ENCODE peak calls at places on chromosomes 6 and 20, in eight cellular contexts. Z is foreskin fibroblast, Y is bronchial epithelial cell, P is neural crest cell, D is HL-60, W is uterus, V is RWPE1, I is activated B cell treated with CpG ODN at 0.5 μM for 24 hours. L is an unnamed sample.

GRCh38 chr6:155314773-155315515 is 660 bp upstream of the TFB1M start:
- DNase-seq in Z (peak; percentile 89), Y (peak; percentile 83), P (no peak), D (peak; percentile 91), W (peak; percentile 36), V (peak; percentile 49), I (no peak), L (peak; percentile 92)

GRCh38 chr20:45347936-45348809 is at the start of gene SDC4:
- DNase-seq in Z (peak; percentile 64), Y (peak; percentile 61), P (peak; percentile 31), D (no peak), W (peak; percentile 76), V (peak; percentile 99), I (no peak), L (peak; percentile 63)

GRCh38 chr20:50547956-50548355 is 37.8 kb downstream of the PTPN1 start:
- DNase-seq in Z (no peak), Y (no peak), P (no peak), D (no peak), W (no peak), V (no peak), I (no peak), L (no peak)

GRCh38 chr20:1933465-1933870 is 38.3 kb downstream of the SIRPA start:
- DNase-seq in Z (peak; percentile 61), Y (no peak), P (no peak), D (no peak), W (peak; percentile 70), V (no peak), I (no peak), L (peak; percentile 66)

GRCh38 chr20:25065625-25066338 is 7.8 kb upstream of the ACSS1 start:
- DNase-seq in Z (peak; percentile 41), Y (peak; percentile 59), P (peak; percentile 48), D (peak; percentile 61), W (peak; percentile 67), V (peak; percentile 65), I (peak; percentile 48), L (peak; percentile 37)

GRCh38 chr6:88376759-88377387 is 210.7 kb upstream of the CNR1 start:
- DNase-seq in Z (peak; percentile 46), Y (no peak), P (no peak), D (no peak), W (no peak), V (peak; percentile 53), I (no peak), L (peak; percentile 59)

GRCh38 chr6:104506429-104506828 is 353.3 kb downstream of the HACE1 start:
- DNase-seq in Z (no peak), Y (no peak), P (no peak), D (no peak), W (no peak), V (no peak), I (no peak), L (no peak)

GRCh38 chr20:41770427-41770826 is 152.2 kb upstream of the CHD6 start:
- DNase-seq in Z (no peak), Y (no peak), P (no peak), D (no peak), W (no peak), V (no peak), I (no peak), L (no peak)

GRCh38 chr20:64188682-64189529 is 24.7 kb downstream of the MYT1 start:
- DNase-seq in Z (no peak), Y (peak; percentile 49), P (peak; percentile 42), D (no peak), W (no peak), V (peak; percentile 76), I (no peak), L (peak; percentile 31)

GRCh38 chr6:144931172-144932035 is 646.3 kb downstream of the UTRN start:
- DNase-seq in Z (peak; percentile 34), Y (peak; percentile 42), P (peak; percentile 29), D (peak; percentile 7), W (no peak), V (peak; percentile 25), I (no peak), L (peak; percentile 48)

GRCh38 chr20:1943267-1944002 is 48.2 kb downstream of the SIRPA start:
- DNase-seq in Z (peak; percentile 38), Y (peak; percentile 83), P (no peak), D (no peak), W (no peak), V (peak; percentile 68), I (no peak), L (no peak)

GRCh38 chr6:91082311-91082803 is 495.5 kb upstream of the MAP3K7 start:
- DNase-seq in Z (no peak), Y (no peak), P (no peak), D (no peak), W (no peak), V (no peak), I (no peak), L (no peak)

GRCh38 chr6:134590449-134590848 is 272.5 kb upstream of the SGK1 start:
- DNase-seq in Z (peak; percentile 84), Y (peak; percentile 18), P (no peak), D (no peak), W (no peak), V (no peak), I (no peak), L (peak; percentile 98)

GRCh38 chr6:14533446-14533845 is 415.9 kb downstream of the CD83 start:
- DNase-seq in Z (no peak), Y (no peak), P (no peak), D (no peak), W (no peak), V (no peak), I (no peak), L (peak; percentile 6)

GRCh38 chr6:128158496-128158895 is 257.6 kb upstream of the THEMIS start:
- DNase-seq in Z (no peak), Y (no peak), P (no peak), D (no peak), W (no peak), V (no peak), I (no peak), L (no peak)

GRCh38 chr6:17962436-17963031 is 24.9 kb downstream of the KIF13A start:
- DNase-seq in Z (peak; percentile 91), Y (no peak), P (no peak), D (peak; percentile 9), W (peak; percentile 81), V (peak; percentile 60), I (no peak), L (peak; percentile 97)

GRCh38 chr20:40197744-40198143 is 491.3 kb downstream of the MAFB start:
- DNase-seq in Z (no peak), Y (no peak), P (no peak), D (no peak), W (no peak), V (no peak), I (no peak), L (no peak)

GRCh38 chr6:148768646-148769270 is 21.9 kb downstream of the UST start:
- DNase-seq in Z (no peak), Y (no peak), P (no peak), D (no peak), W (no peak), V (no peak), I (no peak), L (no peak)

GRCh38 chr6:1609662-1610496 is at the start of gene FOXC1:
- DNase-seq in Z (peak; percentile 90), Y (peak; percentile 82), P (peak; percentile 67), D (peak; percentile 57), W (peak; percentile 87), V (peak; percentile 96), I (peak; percentile 57), L (peak; percentile 95)

GRCh38 chr6:144286503-144287393 is 1.6 kb downstream of the UTRN start:
- DNase-seq in Z (peak; percentile 93), Y (peak; percentile 80), P (peak; percentile 48), D (peak; percentile 21), W (peak; percentile 70), V (peak; percentile 85), I (peak; percentile 19), L (peak; percentile 89)

GRCh38 chr6:13014551-13015378 is 298.2 kb downstream of the PHACTR1 start:
- DNase-seq in Z (no peak), Y (no peak), P (no peak), D (no peak), W (no peak), V (no peak), I (no peak), L (no peak)

GRCh38 chr6:37306026-37306425 is 47.8 kb upstream of the RNF8 start:
- DNase-seq in Z (no peak), Y (peak; percentile 65), P (no peak), D (no peak), W (no peak), V (peak; percentile 13), I (no peak), L (no peak)

GRCh38 chr6:37309059-37309458 is 44.7 kb upstream of the RNF8 start:
- DNase-seq in Z (no peak), Y (no peak), P (no peak), D (no peak), W (no peak), V (no peak), I (no peak), L (no peak)

GRCh38 chr6:37308084-37308817 is 45.5 kb upstream of the RNF8 start:
- DNase-seq in Z (no peak), Y (peak; percentile 81), P (no peak), D (no peak), W (no peak), V (no peak), I (no peak), L (peak; percentile 18)

GRCh38 chr6:37304766-37305165 is 46.8 kb upstream of the TMEM217 start:
- DNase-seq in Z (no peak), Y (no peak), P (no peak), D (no peak), W (no peak), V (no peak), I (no peak), L (no peak)

GRCh38 chr6:37306624-37307222 is 47.1 kb upstream of the RNF8 start:
- DNase-seq in Z (no peak), Y (no peak), P (no peak), D (no peak), W (no peak), V (no peak), I (no peak), L (no peak)
- TF ChIP-seq CTCF in Z (no peak), Y (no peak), P (no peak), D (no peak), W (no peak), V (no peak), I (no peak), L (peak; percentile 11)

GRCh38 chr6:138461647-138462046 is 37.6 kb downstream of the NHSL1 start:
- DNase-seq in Z (no peak), Y (no peak), P (no peak), D (no peak), W (no peak), V (no peak), I (no peak), L (no peak)
- TF ChIP-seq CTCF in Z (no peak), Y (no peak), P (no peak), D (no peak), W (no peak), V (no peak), I (no peak), L (no peak)

GRCh38 chr6:39642300-39642699 is 82.9 kb downstream of the KIF6 start:
- DNase-seq in Z (no peak), Y (peak; percentile 3), P (no peak), D (no peak), W (no peak), V (no peak), I (no peak), L (no peak)
- TF ChIP-seq CTCF in Z (no peak), Y (no peak), P (no peak), D (no peak), W (no peak), V (no peak), I (no peak), L (no peak)

DNA sequence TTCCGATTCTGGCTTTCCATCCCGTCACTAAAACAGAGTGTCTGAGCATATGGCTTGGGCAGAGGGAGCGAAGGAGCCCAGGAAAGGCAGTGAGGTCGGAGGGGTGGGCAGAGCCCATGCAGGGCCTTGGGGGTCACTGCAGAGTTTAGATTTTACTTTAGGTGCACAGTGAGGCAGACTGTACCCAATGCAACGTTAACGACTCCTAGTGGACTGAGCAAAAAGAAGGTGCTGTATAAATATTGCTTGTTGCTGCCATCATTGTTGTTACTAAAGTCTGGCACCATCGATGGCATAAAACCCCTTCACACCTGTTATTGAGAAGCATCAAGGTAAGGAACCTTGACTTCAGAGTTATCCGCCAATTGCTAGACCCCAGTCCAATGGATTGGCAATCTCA is 119.0 kb downstream of the EYA2 start:
- DNase-seq in Z (no peak), Y (no peak), P (no peak), D (no peak), W (no peak), V (no peak), I (no peak), L (no peak)
- TF ChIP-seq CTCF in Z (no peak), Y (no peak), P (no peak), D (no peak), W (no peak), V (no peak), I (no peak), L (no peak)